ENCODE peak calls at places on chromosomes 5 and 9, in four cellular contexts. One of them, this sample, is unnamed.

GRCh38 chr9:11149065-11149464 is 536.3 kb upstream of the PTPRD start:
- DNase-seq in naive thymus-derived CD8-positive, alpha-beta T cell: no peak
- DNase-seq in brain microvascular endothelial cell: no peak
- DNase-seq in IMR-90: no peak
- DNase-seq in this sample: no peak

GRCh38 chr9:131704195-131704983 is 35.5 kb downstream of the RAPGEF1 start:
- DNase-seq in naive thymus-derived CD8-positive, alpha-beta T cell: no peak
- DNase-seq in brain microvascular endothelial cell: no peak
- DNase-seq in IMR-90: no peak
- DNase-seq in this sample: no peak

GRCh38 chr5:117623042-117623815 is 1048.6 kb upstream of the SEMA6A start:
- DNase-seq in naive thymus-derived CD8-positive, alpha-beta T cell: no peak
- DNase-seq in brain microvascular endothelial cell: no peak
- DNase-seq in IMR-90: peak
- DNase-seq in this sample: no peak

GRCh38 chr5:155332618-155333017 is 319.1 kb downstream of the KIF4B start:
- DNase-seq in naive thymus-derived CD8-positive, alpha-beta T cell: no peak
- DNase-seq in brain microvascular endothelial cell: no peak
- DNase-seq in IMR-90: no peak
- DNase-seq in this sample: no peak

GRCh38 chr9:23733495-23734078 is 92.5 kb downstream of the ELAVL2 start:
- DNase-seq in naive thymus-derived CD8-positive, alpha-beta T cell: no peak
- DNase-seq in brain microvascular endothelial cell: no peak
- DNase-seq in IMR-90: no peak
- DNase-seq in this sample: no peak

GRCh38 chr5:109275919-109276318 is 133.9 kb downstream of the PJA2 start:
- DNase-seq in naive thymus-derived CD8-positive, alpha-beta T cell: no peak
- DNase-seq in brain microvascular endothelial cell: no peak
- DNase-seq in IMR-90: no peak
- DNase-seq in this sample: no peak

GRCh38 chr9:103904242-103904641 is 189.9 kb upstream of the SMC2 start:
- DNase-seq in naive thymus-derived CD8-positive, alpha-beta T cell: no peak
- DNase-seq in brain microvascular endothelial cell: no peak
- DNase-seq in IMR-90: no peak
- DNase-seq in this sample: no peak

GRCh38 chr5:112219000-112219399 is 200.1 kb downstream of the EPB41L4A start:
- DNase-seq in naive thymus-derived CD8-positive, alpha-beta T cell: no peak
- DNase-seq in brain microvascular endothelial cell: no peak
- DNase-seq in IMR-90: no peak
- DNase-seq in this sample: no peak

GRCh38 chr9:113011911-113012381 is at the start of gene ZNF883:
- DNase-seq in naive thymus-derived CD8-positive, alpha-beta T cell: peak
- DNase-seq in brain microvascular endothelial cell: peak
- DNase-seq in IMR-90: peak
- DNase-seq in this sample: no peak

GRCh38 chr5:36741138-36741537 is 134.7 kb downstream of the SLC1A3 start:
- DNase-seq in naive thymus-derived CD8-positive, alpha-beta T cell: no peak
- DNase-seq in brain microvascular endothelial cell: no peak
- DNase-seq in IMR-90: peak
- DNase-seq in this sample: no peak

GRCh38 chr5:1826235-1826980 is 25.2 kb downstream of the NDUFS6 start:
- DNase-seq in naive thymus-derived CD8-positive, alpha-beta T cell: no peak
- DNase-seq in brain microvascular endothelial cell: no peak
- DNase-seq in IMR-90: no peak
- DNase-seq in this sample: no peak

GRCh38 chr5:53922508-53923498 is 362.4 kb downstream of the NDUFS4 start:
- DNase-seq in naive thymus-derived CD8-positive, alpha-beta T cell: no peak
- DNase-seq in brain microvascular endothelial cell: no peak
- DNase-seq in IMR-90: no peak
- DNase-seq in this sample: no peak

This sample was measured in GM12878.